ENCODE peak calls at places on chromosomes 16 and 17, in seven cellular contexts. O, E, N, R, K, U and W are unnamed samples.

GRCh38 chr16:75789237-75789636 is 62.9 kb upstream of the CPHXL start:
- DNase-seq in R (no peak), N (peak), E (no peak), O (no peak), K (no peak), U (peak), W (no peak)

GRCh38 chr17:32361270-32361669 is 11.3 kb downstream of the ZNF207 start:
- DNase-seq in R (no peak), E (no peak), K (no peak), O (no peak), U (no peak), N (no peak), W (no peak)

GRCh38 chr17:7515912-7516610 is 31.9 kb downstream of the POLR2A start:
- DNase-seq in K (no peak), U (no peak), E (no peak), O (no peak), R (no peak), N (peak), W (no peak)

GRCh38 chr17:50424246-50425000 is 1.6 kb upstream of the ACSF2 start:
- DNase-seq in N (no peak), E (no peak), R (no peak), O (no peak), K (no peak), U (no peak), W (no peak)

GRCh38 chr16:57993452-57993851 is 7.0 kb downstream of the ZNF319 start:
- DNase-seq in U (no peak), N (no peak), K (no peak), R (no peak), O (no peak), E (no peak), W (no peak)

GRCh38 chr17:46964315-46965265 is 14.5 kb downstream of the RPRML start:
- DNase-seq in K (no peak), E (no peak), R (no peak), O (no peak), N (peak), U (no peak), W (no peak)

GRCh38 chr16:24986512-24987303 is 28.5 kb downstream of the ARHGAP17 start:
- DNase-seq in N (peak), E (peak), K (no peak), U (no peak), R (no peak), O (no peak), W (no peak)

GRCh38 chr17:44942456-44942855 is 5.1 kb downstream of the KIF18B start:
- DNase-seq in R (no peak), U (no peak), E (no peak), K (no peak), N (no peak), O (no peak), W (no peak)

GRCh38 chr17:76196675-76197074 is 43.6 kb downstream of the RNF157 start:
- DNase-seq in K (no peak), U (peak), N (peak), R (no peak), O (no peak), E (peak), W (no peak)

GRCh38 chr17:9199474-9200196 is 178.3 kb downstream of the NTN1 start:
- DNase-seq in U (no peak), E (peak), N (peak), K (no peak), O (no peak), R (no peak), W (no peak)

GRCh38 chr17:8692916-8693315 is 51.7 kb downstream of the CCDC42 start:
- DNase-seq in O (no peak), N (peak), E (no peak), R (no peak), K (no peak), U (no peak), W (no peak)

GRCh38 chr17:64547354-64547753 is 40.6 kb downstream of the CEP95 start:
- DNase-seq in U (no peak), R (no peak), O (no peak), K (no peak), N (no peak), E (no peak), W (no peak)

DNA sequence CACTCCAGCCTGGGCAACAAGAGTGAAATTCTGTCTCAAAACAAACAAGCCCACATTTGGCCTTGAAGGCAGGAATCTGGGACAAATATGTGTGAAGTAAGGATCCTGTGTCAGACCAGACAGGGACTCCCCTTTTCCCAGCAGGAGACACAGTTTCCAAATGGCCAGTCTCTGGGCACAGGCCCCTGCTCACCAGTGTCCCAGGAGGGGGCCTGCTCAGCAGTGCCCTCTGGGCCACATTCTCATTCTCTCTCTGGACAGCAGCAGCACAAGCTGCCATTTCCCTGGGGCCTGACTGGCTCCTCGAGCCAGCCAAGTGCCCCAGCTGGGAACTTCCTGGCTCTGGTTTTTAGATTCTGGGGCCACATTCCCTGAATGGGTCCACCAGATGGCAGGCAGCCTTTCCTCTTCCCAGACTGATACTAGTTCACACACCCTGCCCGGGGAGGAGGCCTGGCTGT is 11.7 kb upstream of the MNT start:
- DNase-seq in U (no peak), N (peak), O (no peak), R (no peak), E (no peak), K (peak), W (no peak)
- TF ChIP-seq CTCF in U (peak), N (peak), O (no peak), R (no peak), E (peak), K (no peak), W (peak)

GRCh38 chr16:22645868-22646267 is 135.2 kb downstream of the NPIPB5 start:
- DNase-seq in K (no peak), U (no peak), R (no peak), O (no peak), N (no peak), E (no peak), W (peak)
- TF ChIP-seq CTCF in K (no peak), U (no peak), R (no peak), O (no peak), N (no peak), E (no peak), W (no peak)

DNA sequence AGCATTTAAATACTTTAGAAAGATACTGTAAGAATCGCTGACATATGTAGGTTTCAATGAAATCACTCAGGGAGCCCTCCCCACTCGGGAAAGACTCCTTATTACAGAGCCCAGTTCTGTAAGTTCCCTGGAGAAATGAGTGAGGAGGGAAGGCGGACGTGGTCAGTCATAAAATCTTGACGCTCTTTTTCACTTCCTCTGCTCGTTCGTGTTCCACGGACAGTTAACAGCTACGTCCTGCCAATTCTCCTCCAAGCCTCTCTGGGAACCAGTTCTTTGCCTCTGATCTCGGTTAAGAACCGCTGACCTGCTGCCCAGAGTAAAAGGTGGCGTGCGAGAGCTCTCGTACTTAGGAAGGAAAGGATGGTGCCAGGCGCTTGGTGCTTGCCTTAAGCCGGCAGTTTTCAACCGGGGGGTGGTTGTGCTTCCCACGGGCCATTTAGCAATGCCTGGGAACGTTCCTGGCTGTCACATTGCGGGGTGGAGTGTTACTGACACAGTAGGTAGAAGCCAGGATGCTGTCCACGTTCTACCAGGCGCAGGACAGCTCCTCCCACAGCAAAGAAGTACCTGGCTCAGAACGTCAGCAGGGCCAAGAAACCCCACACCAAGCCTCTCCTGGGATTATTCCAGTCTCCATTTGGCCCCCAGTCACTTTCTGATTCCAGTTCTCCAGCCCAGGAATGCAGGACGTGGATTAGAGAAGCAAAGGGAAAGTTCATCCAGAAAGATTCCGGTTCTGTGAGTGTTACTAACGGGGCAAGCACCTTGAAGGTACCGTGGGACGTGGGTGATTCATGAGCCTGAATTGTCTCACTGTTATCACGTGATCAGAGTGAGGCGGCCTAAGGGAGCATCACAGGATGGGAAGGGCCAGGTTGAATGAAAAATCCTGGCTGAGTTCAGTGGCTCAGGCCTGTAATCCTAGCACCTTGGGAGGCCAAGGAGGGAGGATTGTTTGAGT is 87.7 kb downstream of the MRM3 start:
- DNase-seq in E (no peak), N (peak), R (peak), U (no peak), K (no peak), O (no peak), W (no peak)
- TF ChIP-seq CTCF in E (no peak), N (no peak), R (no peak), U (no peak), K (no peak), O (no peak), W (no peak)

GRCh38 chr16:1193825-1194581 is 31.1 kb downstream of the TPSG1 start:
- DNase-seq in O (no peak), U (no peak), E (no peak), N (no peak), R (no peak), K (no peak), W (no peak)
- TF ChIP-seq CTCF in O (no peak), U (no peak), E (no peak), N (no peak), R (no peak), K (no peak), W (no peak)

GRCh38 chr16:56892705-56893104 is 27.7 kb downstream of the SLC12A3 start:
- DNase-seq in N (no peak), K (no peak), U (no peak), R (no peak), E (no peak), O (no peak), W (no peak)

GRCh38 chr16:56896244-56896643 is 31.2 kb downstream of the SLC12A3 start:
- DNase-seq in R (no peak), E (no peak), U (no peak), K (no peak), N (no peak), O (no peak), W (no peak)

GRCh38 chr16:56891685-56892084 is 26.7 kb downstream of the SLC12A3 start:
- DNase-seq in U (no peak), E (no peak), O (no peak), R (no peak), N (no peak), K (no peak), W (no peak)

GRCh38 chr16:56895813-56896212 is 30.8 kb downstream of the SLC12A3 start:
- DNase-seq in E (no peak), O (no peak), N (no peak), U (no peak), K (no peak), R (no peak), W (no peak)

DNA sequence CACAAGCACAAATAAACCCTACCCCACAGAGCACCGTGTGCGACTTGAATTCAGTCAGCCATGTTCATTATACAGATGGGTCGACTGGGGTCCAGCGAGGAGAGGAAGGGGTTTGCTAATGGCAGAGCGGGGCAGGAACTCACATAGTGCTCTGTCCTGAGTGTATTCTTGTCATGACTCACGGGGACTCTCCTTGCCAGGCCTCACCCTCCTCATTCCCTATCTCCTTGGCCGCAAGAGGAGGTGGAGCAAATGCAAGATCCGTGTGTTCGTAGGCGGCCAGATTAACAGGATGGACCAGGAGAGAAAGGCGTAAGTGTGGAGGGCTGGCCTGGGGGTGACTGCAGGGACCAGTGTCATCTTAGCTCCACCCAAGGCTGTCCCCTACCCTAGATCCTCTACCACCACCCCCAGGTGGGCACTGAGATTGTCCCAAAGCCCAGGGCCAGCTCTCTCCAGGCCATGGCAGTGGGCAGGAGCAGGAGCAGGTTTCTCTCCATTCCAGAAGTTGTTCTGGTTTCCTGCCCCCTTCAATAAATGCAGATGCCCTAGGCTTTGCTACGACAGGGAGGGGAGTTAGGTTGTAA is 29.4 kb downstream of the SLC12A3 start:
- DNase-seq in K (no peak), U (no peak), R (no peak), N (no peak), E (no peak), O (no peak), W (no peak)
- TF ChIP-seq CTCF in K (no peak), U (no peak), R (no peak), N (no peak), E (no peak), O (no peak), W (no peak)

GRCh38 chr17:1471931-1472727 is 16.1 kb upstream of the CRK start:
- DNase-seq in N (no peak), O (no peak), R (no peak), E (no peak), K (no peak), U (no peak), W (no peak)

GRCh38 chr17:1473841-1474240 is 17.8 kb upstream of the CRK start:
- DNase-seq in K (no peak), N (no peak), E (no peak), U (no peak), R (no peak), O (no peak), W (no peak)

GRCh38 chr17:1471490-1471889 is 15.5 kb upstream of the CRK start:
- DNase-seq in E (no peak), N (no peak), U (no peak), R (no peak), O (no peak), K (no peak), W (no peak)

GRCh38 chr17:1474402-1475189 is 17.9 kb downstream of the MYO1C start:
- DNase-seq in O (no peak), K (no peak), U (no peak), N (no peak), E (no peak), R (no peak), W (no peak)

DNA sequence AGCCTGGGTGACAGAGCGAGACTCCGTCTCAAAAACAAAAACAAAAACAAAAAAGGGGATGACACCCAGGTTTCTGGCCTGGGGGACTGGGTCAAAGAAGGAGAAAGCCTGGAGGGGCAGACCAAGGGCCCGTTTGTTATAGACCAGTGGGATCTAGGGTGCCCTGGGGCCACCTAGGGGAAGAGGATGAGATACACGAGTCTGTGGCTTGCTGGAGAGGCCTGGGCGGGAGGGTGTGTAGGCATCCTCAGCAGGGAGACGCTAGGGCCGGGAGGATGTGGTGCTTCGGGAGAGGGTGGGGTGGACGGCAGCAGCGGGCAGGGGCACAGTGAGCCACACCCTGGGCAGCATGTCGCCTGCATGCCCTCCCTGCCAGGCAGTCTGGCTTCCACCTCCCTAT is 17.1 kb upstream of the CRK start:
- DNase-seq in E (no peak), N (no peak), U (no peak), K (no peak), R (no peak), O (no peak), W (no peak)
- TF ChIP-seq CTCF in E (no peak), N (no peak), U (no peak), K (no peak), R (no peak), O (no peak), W (no peak)

DNA sequence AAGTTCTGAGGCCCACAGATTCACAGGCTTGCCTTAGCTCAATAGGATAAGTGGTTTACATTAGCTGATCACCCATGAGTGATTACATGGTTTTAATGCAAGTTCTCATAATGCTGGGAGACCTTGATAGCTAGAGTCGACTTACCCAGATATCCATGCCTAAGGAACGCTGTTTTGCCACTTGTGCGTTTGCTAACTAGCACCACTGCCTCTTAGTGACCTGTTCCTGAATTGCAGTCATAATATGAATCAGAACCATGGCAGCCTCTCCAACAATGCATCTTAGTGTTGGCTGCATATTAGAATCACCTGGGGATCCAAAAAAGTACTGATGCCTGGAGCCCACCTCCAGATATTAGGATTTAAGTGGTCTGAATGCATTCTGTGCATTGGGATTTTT is 251.1 kb upstream of the CDH5 start:
- DNase-seq in E (no peak), K (no peak), O (no peak), R (no peak), N (no peak), U (no peak), W (no peak)
- TF ChIP-seq CTCF in E (no peak), K (no peak), O (no peak), R (peak), N (no peak), U (no peak), W (no peak)

GRCh38 chr17:82592289-82592683 is 56.0 kb downstream of the WDR45B start:
- DNase-seq in U (no peak), R (no peak), O (no peak), N (no peak), E (no peak), K (no peak), W (no peak)

GRCh38 chr17:82595893-82596292 is 52.4 kb downstream of the WDR45B start:
- DNase-seq in R (no peak), N (no peak), O (no peak), K (no peak), E (no peak), U (no peak), W (no peak)

GRCh38 chr17:82594571-82594970 is 53.7 kb downstream of the WDR45B start:
- DNase-seq in O (no peak), K (no peak), U (no peak), E (no peak), R (no peak), N (no peak), W (no peak)

GRCh38 chr17:82592751-82593589 is 55.3 kb downstream of the WDR45B start:
- DNase-seq in N (peak), O (peak), R (peak), E (peak), K (peak), U (peak), W (peak)

DNA sequence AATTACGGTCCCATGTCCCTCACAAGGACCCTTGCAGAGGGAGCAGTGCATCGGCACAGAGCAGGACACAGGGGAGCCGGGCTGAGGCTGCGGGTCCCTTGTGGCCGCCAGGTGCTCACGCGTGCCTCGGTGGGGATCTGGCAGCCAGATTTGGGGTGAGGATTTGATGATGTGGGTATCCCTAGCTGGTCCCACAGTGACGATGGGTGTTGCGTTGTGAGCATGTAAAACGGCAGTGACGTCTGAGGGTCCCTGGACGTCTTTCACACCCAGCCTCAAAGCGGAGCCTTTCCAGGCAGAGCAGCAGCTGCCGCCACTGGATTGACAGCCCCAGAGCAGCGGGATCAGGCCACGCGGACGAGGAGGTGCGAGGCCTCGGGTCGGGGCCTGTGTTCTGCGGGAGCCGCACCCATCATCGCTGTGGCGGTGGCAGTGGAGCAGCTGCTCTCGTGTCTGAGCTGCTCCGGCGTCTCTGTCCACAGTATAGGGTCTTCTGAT is 54.6 kb downstream of the WDR45B start:
- DNase-seq in O (no peak), U (no peak), K (no peak), E (no peak), R (no peak), N (peak), W (no peak)
- TF ChIP-seq CTCF in O (no peak), U (no peak), K (no peak), E (no peak), R (no peak), N (no peak), W (no peak)